ENCODE peak calls at places on chromosomes 16 and 17, in four cellular contexts. G, N, R and W are unnamed samples.

GRCh38 chr17:64202683-64203430 is 60.2 kb downstream of the TEX2 start:
- DNase-seq in G (no peak), N (no peak), R (no peak), W (peak)

GRCh38 chr17:43772877-43773648 is 5.7 kb downstream of the DUSP3 start:
- DNase-seq in G (no peak), N (peak), R (no peak), W (no peak)

GRCh38 chr16:86924537-86924936 is 346.2 kb downstream of the FOXL1 start:
- DNase-seq in G (no peak), N (no peak), R (no peak), W (peak)

GRCh38 chr17:35889818-35890773 is 9.9 kb upstream of the CCL5 start:
- DNase-seq in G (no peak), N (no peak), R (no peak), W (peak)

GRCh38 chr16:67530013-67530939 is 1.6 kb downstream of the RIPOR1 start:
- DNase-seq in G (peak), N (peak), R (no peak), W (peak)

GRCh38 chr17:72422505-72423285 is 301.9 kb downstream of the SOX9 start:
- DNase-seq in G (peak), N (peak), R (peak), W (peak)

GRCh38 chr16:31711344-31711845 is 162.2 kb upstream of the ZNF267 start:
- DNase-seq in G (no peak), N (no peak), R (no peak), W (no peak)

GRCh38 chr17:27340990-27341595 is 47.2 kb downstream of the WSB1 start:
- DNase-seq in G (no peak), N (no peak), R (no peak), W (no peak)

GRCh38 chr16:70713342-70713741 is 27.5 kb upstream of the MTSS2 start:
- DNase-seq in G (no peak), N (no peak), R (no peak), W (no peak)

GRCh38 chr17:53570731-53571130 is 252.0 kb upstream of the KIF2B start:
- DNase-seq in G (peak), N (no peak), R (no peak), W (no peak)

GRCh38 chr17:76544916-76545365 is 5.1 kb downstream of the PRCD start:
- DNase-seq in G (no peak), N (no peak), R (no peak), W (no peak)

GRCh38 chr17:81703747-81704654 is 834 bp downstream of the MRPL12 start:
- DNase-seq in G (no peak), N (no peak), R (no peak), W (no peak)